ENCODE peak calls at places on chromosome 3, in nine cellular contexts. L, P, D, C, W, R, X, O and F are unnamed samples.

GRCh38 chr3:127761101-127761802 is 61.1 kb downstream of the MGLL start:
- DNase-seq in L (peak), P (no peak), D (no peak), C (no peak), W (no peak), R (no peak), X (peak), O (no peak), F (no peak)

GRCh38 chr3:66110840-66111239 is 72.1 kb upstream of the MAGI1 start:
- DNase-seq in L (no peak), P (no peak), D (peak), C (no peak), W (no peak), R (no peak), X (no peak), O (no peak), F (no peak)

GRCh38 chr3:122786067-122786466 is 7.6 kb downstream of the HSPBAP1 start:
- DNase-seq in L (no peak), P (peak), D (peak), C (no peak), W (peak), R (no peak), X (no peak), O (peak), F (no peak)

GRCh38 chr3:59994720-59995304 is 945.0 kb upstream of the CFAP20DC start:
- DNase-seq in L (no peak), P (no peak), D (no peak), C (no peak), W (no peak), R (no peak), X (no peak), O (no peak), F (no peak)

GRCh38 chr3:43296565-43296964 is 10.2 kb downstream of the SNRK start:
- DNase-seq in L (no peak), P (no peak), D (no peak), C (peak), W (no peak), R (peak), X (peak), O (peak), F (no peak)

GRCh38 chr3:13237776-13238490 is 164.7 kb upstream of the IQSEC1 start:
- DNase-seq in L (no peak), P (no peak), D (no peak), C (no peak), W (no peak), R (no peak), X (no peak), O (no peak), F (no peak)

GRCh38 chr3:177905173-177905894 is 630.9 kb upstream of the KCNMB2 start:
- DNase-seq in L (no peak), P (peak), D (peak), C (no peak), W (peak), R (no peak), X (no peak), O (peak), F (no peak)

GRCh38 chr3:23960649-23961048 is 15.6 kb downstream of the NR1D2 start:
- DNase-seq in L (no peak), P (no peak), D (no peak), C (no peak), W (no peak), R (no peak), X (no peak), O (no peak), F (peak)

GRCh38 chr3:158732856-158733200 is 571 bp upstream of the RARRES1 start:
- DNase-seq in L (no peak), P (no peak), D (no peak), C (no peak), W (no peak), R (no peak), X (no peak), O (no peak), F (no peak)

GRCh38 chr3:57078366-57079220 is 18.1 kb downstream of the SPATA12 start:
- DNase-seq in L (peak), P (peak), D (peak), C (peak), W (peak), R (no peak), X (peak), O (peak), F (no peak)